ENCODE peak calls at places on chromosomes 2 and 18, in five cellular contexts. U, L, Z, V and H are unnamed samples. For H3K9me3, the result is how much of the 10 kb centered on the place peaks cover.

GRCh38 chr2:174815524-174815923 is 51.3 kb upstream of the CHRNA1 start:
- DNase-seq in U (no peak), Z (no peak), L (no peak), V (peak), H (no peak)

GRCh38 chr2:120110507-120110906 is 97.6 kb downstream of the EPB41L5 start:
- DNase-seq in V (no peak), U (no peak), Z (no peak), L (no peak), H (no peak)

GRCh38 chr2:86038291-86039081 is 67.2 kb downstream of the POLR1A start:
- DNase-seq in V (peak), L (no peak), Z (no peak), U (peak), H (peak)

GRCh38 chr2:134268265-134268664 is 14.4 kb downstream of the MGAT5 start:
- DNase-seq in U (no peak), V (no peak), L (no peak), Z (peak), H (no peak)

GRCh38 chr2:191218292-191218898 is 26.8 kb upstream of the MYO1B start:
- DNase-seq in V (peak), Z (peak), U (no peak), L (peak), H (no peak)

GRCh38 chr2:112343827-112344585 is 68.6 kb downstream of the ZC3H6 start:
- DNase-seq in V (peak), Z (no peak), L (no peak), U (no peak), H (no peak)

GRCh38 chr2:9262671-9263171 is 56.1 kb downstream of the ASAP2 start:
- DNase-seq in V (peak), U (no peak), Z (no peak), L (no peak), H (no peak)

GRCh38 chr2:32732135-32732534 is 104.3 kb downstream of the TTC27 start:
- DNase-seq in Z (no peak), V (no peak), L (no peak), U (no peak), H (no peak)

GRCh38 chr2:26580751-26581150 is 60.4 kb downstream of the CIB4 start:
- DNase-seq in Z (no peak), V (no peak), L (no peak), U (no peak), H (no peak)

GRCh38 chr18:3329471-3329870 is 67.5 kb downstream of the MYL12B start:
- DNase-seq in L (no peak), Z (no peak), U (no peak), V (no peak), H (no peak)

GRCh38 chr2:100036793-100037192 is 105.6 kb downstream of the AFF3 start:
- DNase-seq in U (no peak), Z (no peak), L (no peak), V (no peak), H (no peak)

GRCh38 chr18:8826971-8827370 is 121.6 kb downstream of the MTCL1 start:
- DNase-seq in V (no peak), Z (no peak), U (no peak), L (no peak), H (no peak)

GRCh38 chr18:73520229-73520628 is 627.4 kb downstream of the FBXO15 start:
- DNase-seq in L (peak), U (no peak), Z (no peak), V (peak), H (no peak)

GRCh38 chr2:149167941-149168340 is 129.4 kb downstream of the LYPD6B start:
- DNase-seq in L (no peak), U (no peak), V (no peak), Z (no peak), H (no peak)

GRCh38 chr2:188293601-188294482 is 2.2 kb downstream of the GULP1 start:
- DNase-seq in U (no peak), Z (peak), L (no peak), V (peak), H (no peak)

GRCh38 chr18:58242978-58243377 is 199.0 kb downstream of the NEDD4L start:
- DNase-seq in L (no peak), V (no peak), U (no peak), Z (no peak), H (no peak)

GRCh38 chr18:58241026-58241679 is 197.1 kb downstream of the NEDD4L start:
- DNase-seq in L (no peak), Z (no peak), U (no peak), V (no peak), H (no peak)

GRCh38 chr18:58242435-58242834 is 198.4 kb downstream of the NEDD4L start:
- DNase-seq in V (no peak), U (no peak), Z (no peak), L (no peak), H (no peak)

GRCh38 chr18:58243401-58243800 is 199.4 kb downstream of the NEDD4L start:
- DNase-seq in V (no peak), U (no peak), L (no peak), Z (no peak), H (no peak)

DNA sequence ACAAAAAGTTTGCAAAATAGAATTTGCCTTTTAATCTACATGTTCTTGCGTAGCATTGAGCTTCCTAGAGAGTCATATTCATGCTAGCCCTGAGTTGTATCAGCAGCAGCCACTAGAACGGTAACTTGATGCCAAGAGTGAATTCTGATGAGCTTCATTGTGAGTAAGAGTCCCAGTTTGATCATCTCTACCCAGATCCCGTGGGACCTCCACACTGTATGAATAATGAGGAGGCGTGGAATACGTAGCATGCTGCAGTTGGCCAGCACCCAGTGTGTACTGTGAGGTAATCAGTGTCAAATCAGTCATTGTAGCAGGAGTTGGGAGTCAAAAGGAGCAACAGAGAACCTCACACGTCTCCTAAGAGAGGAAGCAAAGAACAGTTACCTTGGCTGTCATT is 197.9 kb downstream of the NEDD4L start:
- DNase-seq in U (no peak), L (no peak), V (peak), Z (peak), H (no peak)
- H3K9me3 ChIP-seq in U (under half), L (under half), V (under half), Z (under half), H (under half)

DNA sequence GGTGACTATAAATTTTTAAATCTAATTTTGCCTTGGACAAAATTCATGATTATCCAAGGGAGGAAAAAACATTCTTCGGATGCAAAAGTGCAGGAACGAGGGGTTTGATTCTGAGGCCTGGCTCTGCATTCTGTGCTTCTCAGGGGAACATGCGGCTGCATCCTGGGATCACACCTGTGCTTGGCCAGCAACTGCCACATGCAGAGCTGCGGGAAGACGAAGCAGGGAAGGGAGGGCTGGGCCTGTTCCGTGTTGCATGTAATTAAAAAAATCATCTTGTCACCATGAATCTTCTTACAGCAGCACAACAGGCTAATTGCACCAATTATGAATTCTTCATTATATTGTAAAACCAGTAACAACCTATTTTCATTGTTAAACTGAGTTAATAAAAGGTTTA is 158.0 kb upstream of the ALKAL2 start:
- DNase-seq in L (no peak), Z (no peak), U (no peak), V (no peak), H (no peak)
- H3K9me3 ChIP-seq in L (under half), Z (under half), U (under half), V (under half), H (under half)

GRCh38 chr2:81835318-81836000 is 1530.9 kb upstream of the LRRTM1 start:
- DNase-seq in L (no peak), Z (no peak), V (no peak), U (no peak), H (no peak)
- H3K9me3 ChIP-seq in L (under half), Z (under half), V (under half), U (under half), H (under half)

GRCh38 chr2:129374452-129374851 is 605.0 kb upstream of the RAB6C start:
- DNase-seq in U (no peak), Z (no peak), L (no peak), V (no peak), H (no peak)
- H3K9me3 ChIP-seq in U (under half), Z (under half), L (under half), V (under half), H (under half)

GRCh38 chr18:43760010-43760409 is 482.7 kb upstream of the SYT4 start:
- DNase-seq in L (no peak), Z (no peak), U (no peak), V (no peak), H (no peak)

GRCh38 chr18:43751835-43752234 is 474.5 kb upstream of the SYT4 start:
- DNase-seq in L (no peak), Z (no peak), V (no peak), U (no peak), H (no peak)

GRCh38 chr18:43758734-43759133 is 481.4 kb upstream of the SYT4 start:
- DNase-seq in U (no peak), L (no peak), V (no peak), Z (no peak), H (no peak)

DNA sequence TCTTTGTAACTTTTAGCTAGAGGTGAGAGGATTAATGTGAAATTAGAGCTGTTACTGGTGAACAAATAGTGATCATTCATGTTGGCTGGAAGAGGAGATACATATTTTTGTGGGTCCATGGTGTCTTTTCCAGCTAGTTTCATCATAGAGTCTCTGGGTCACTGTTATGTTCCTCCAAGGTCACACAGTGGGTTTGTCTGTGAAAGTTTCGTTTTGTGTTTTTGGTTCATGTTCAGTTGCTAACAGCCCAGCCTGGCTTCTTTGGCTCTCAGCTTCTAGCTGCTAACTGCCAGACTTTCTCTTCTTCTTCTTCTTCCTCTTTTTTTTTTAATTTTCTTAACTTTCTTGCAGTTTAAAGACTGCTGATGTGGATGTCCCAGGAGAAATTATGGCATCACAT is 480.0 kb upstream of the SYT4 start:
- DNase-seq in V (no peak), L (no peak), U (no peak), Z (no peak), H (no peak)
- H3K9me3 ChIP-seq in V (under half), L (under half), U (under half), Z (under half), H (under half)

DNA sequence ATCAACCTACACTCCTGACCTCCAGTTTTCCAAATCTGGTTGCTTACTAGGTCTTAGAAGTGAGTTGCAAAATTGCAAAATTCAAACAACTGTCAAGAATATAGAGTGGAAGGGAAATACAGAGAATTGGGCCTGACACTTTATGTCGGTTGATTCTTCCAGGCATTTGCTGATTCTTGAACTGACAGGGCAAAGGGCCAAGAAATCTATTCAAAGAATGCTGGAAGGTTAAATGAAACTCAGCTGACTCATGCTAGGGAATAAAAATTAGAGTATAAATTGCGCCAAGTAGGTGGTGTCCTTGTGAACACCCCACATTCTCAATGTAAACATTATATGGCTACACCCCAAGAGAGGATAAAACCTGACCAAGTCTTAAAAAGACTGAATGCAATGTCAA is 21.5 kb upstream of the ZSCAN30 start:
- DNase-seq in V (peak), L (no peak), U (no peak), Z (no peak), H (no peak)
- H3K9me3 ChIP-seq in V (under half), L (under half), U (under half), Z (under half), H (half or more)

DNA sequence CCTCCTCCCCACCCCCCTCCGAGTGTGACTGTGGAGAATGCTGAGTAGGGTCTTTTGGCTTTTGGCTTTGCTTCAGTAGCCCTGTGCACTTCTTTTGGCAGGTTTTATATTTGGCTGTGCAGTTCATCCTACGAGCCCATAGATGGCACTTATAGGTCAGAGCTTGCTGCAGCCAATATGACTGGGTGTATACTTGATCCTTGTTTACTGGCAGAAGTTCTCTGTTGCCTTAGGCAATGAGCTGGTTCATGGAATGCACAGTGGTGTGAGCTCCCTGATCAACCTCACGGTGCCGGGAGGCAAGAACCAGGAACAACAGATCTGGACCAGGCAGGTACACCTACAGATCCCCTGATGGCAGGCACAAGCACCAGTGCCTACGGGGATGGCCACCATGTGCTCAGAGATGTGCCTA is 190.2 kb downstream of the KIAA1328 start:
- DNase-seq in L (peak), U (no peak), V (peak), Z (peak), H (no peak)
- H3K9me3 ChIP-seq in L (under half), U (under half), V (under half), Z (under half), H (under half)

DNA sequence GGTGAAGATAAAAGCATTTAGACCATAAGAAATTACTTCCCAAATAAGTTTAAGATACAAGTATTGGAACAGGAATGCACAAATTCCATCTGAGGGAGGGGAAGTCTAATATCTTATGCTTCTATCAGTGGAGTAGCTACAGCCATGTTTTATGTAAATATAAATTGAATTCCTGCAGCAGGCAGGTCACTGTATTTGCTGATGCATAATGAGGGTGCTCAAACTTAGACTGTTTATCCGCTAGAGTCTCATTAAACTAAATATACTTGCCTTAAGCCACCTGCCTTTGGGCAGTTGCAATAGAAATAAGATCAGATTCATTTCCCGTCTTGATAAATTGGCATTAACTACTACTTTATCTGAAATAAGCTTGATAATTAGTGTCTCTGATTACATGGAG is 603.9 kb upstream of the GCFC2 start:
- DNase-seq in Z (no peak), L (no peak), U (no peak), V (no peak), H (no peak)
- H3K9me3 ChIP-seq in Z (under half), L (under half), U (under half), V (under half), H (under half)

GRCh38 chr18:79900610-79901570 is 50.6 kb downstream of the SLC66A2 start:
- DNase-seq in U (no peak), V (no peak), L (no peak), Z (peak), H (no peak)

GRCh38 chr18:79899609-79900435 is 51.6 kb downstream of the SLC66A2 start:
- DNase-seq in L (no peak), U (no peak), V (no peak), Z (peak), H (no peak)

GRCh38 chr18:79897940-79898625 is 53.4 kb downstream of the SLC66A2 start:
- DNase-seq in V (no peak), L (no peak), U (no peak), Z (peak), H (no peak)

GRCh38 chr18:79898952-79899608 is 52.4 kb downstream of the SLC66A2 start:
- DNase-seq in V (no peak), L (no peak), U (no peak), Z (peak), H (no peak)

GRCh38 chr18:79896746-79897145 is 54.7 kb downstream of the SLC66A2 start:
- DNase-seq in U (no peak), Z (no peak), L (no peak), V (peak), H (no peak)
- H3K9me3 ChIP-seq in U (under half), Z (half or more), L (half or more), V (under half), H (under half)

GRCh38 chr2:89797320-89798038 is 1106.0 kb downstream of the RPIA start:
- DNase-seq in V (no peak), U (no peak), L (no peak), Z (no peak), H (no peak)
- H3K9me3 ChIP-seq in V (under half), U (under half), L (under half), Z (under half), H (under half)